ENCODE peak calls at places on chromosome 4, in eight cellular contexts. Q, V, F, I, K, S, Z and G are unnamed samples.

GRCh38 chr4:39682133-39682532 is 15.8 kb upstream of the UBE2K start:
- DNase-seq in I (no peak), V (no peak), F (no peak), Z (peak), K (no peak), S (no peak), Q (no peak), G (no peak)

GRCh38 chr4:73248821-73249220 is 9.8 kb downstream of the ANKRD17 start:
- DNase-seq in V (no peak), Q (no peak), F (no peak), Z (no peak), I (no peak), S (no peak), K (no peak), G (no peak)

GRCh38 chr4:123446791-123447474 is 50.3 kb downstream of the SPRY1 start:
- DNase-seq in I (no peak), S (peak), Q (no peak), K (no peak), F (no peak), Z (no peak), V (no peak), G (no peak)

GRCh38 chr4:132955146-132955545 is 193.9 kb upstream of the PCDH10 start:
- DNase-seq in Z (no peak), F (no peak), S (no peak), I (no peak), Q (no peak), V (no peak), K (no peak), G (no peak)

GRCh38 chr4:40196724-40197281 is at the start of gene RHOH:
- DNase-seq in F (no peak), V (peak), S (no peak), I (no peak), K (no peak), Z (peak), Q (peak), G (no peak)

GRCh38 chr4:38867478-38868054 is at the start of gene FAM114A1:
- DNase-seq in S (no peak), V (no peak), Z (peak), Q (no peak), K (peak), F (peak), I (peak), G (no peak)

GRCh38 chr4:75048208-75048879 is 115.4 kb downstream of the PARM1 start:
- DNase-seq in K (no peak), S (no peak), I (no peak), Q (no peak), F (no peak), Z (no peak), V (no peak), G (no peak)

GRCh38 chr4:54414545-54414944 is 185.5 kb downstream of the PDGFRA start:
- DNase-seq in S (no peak), I (no peak), F (no peak), K (no peak), Q (no peak), Z (no peak), V (no peak), G (no peak)

GRCh38 chr4:22670953-22671352 is 21.8 kb upstream of the GBA3 start:
- DNase-seq in V (no peak), I (no peak), K (no peak), Q (no peak), F (no peak), S (no peak), Z (no peak), G (no peak)

GRCh38 chr4:22237155-22237751 is 278.6 kb downstream of the ADGRA3 start:
- DNase-seq in F (peak), K (peak), S (no peak), V (peak), Q (peak), Z (no peak), I (peak), G (no peak)

GRCh38 chr4:138320030-138320429 is 77.9 kb upstream of the SLC7A11 start:
- DNase-seq in Z (no peak), S (no peak), V (no peak), F (no peak), Q (no peak), K (no peak), I (no peak), G (no peak)

GRCh38 chr4:53931423-53932060 is 132.9 kb downstream of the CHIC2 start:
- DNase-seq in V (no peak), I (no peak), Q (no peak), K (no peak), S (no peak), Z (no peak), F (no peak), G (no peak)